ENCODE peak calls at places on chromosomes 13 and 19, in nine cellular contexts. H, O, L, V, D, Z, I, S and B are unnamed samples.
A peak's percentile ranks its signal among the peaks of the same experiment; 100 is the strongest.

GRCh38 chr13:47133024-47133445 is 236.2 kb upstream of the HTR2A start:
- DNase-seq in Z (no peak), V (no peak), H (no peak), L (peak; percentile 21), D (no peak), I (no peak), S (no peak), O (no peak), B (peak; percentile 27)

GRCh38 chr13:109722068-109722467 is 64.3 kb downstream of the IRS2 start:
- DNase-seq in I (no peak), S (no peak), Z (no peak), O (no peak), L (no peak), D (no peak), V (no peak), H (no peak), B (no peak)

GRCh38 chr19:1774999-1775772 is 21.9 kb downstream of the ONECUT3 start:
- DNase-seq in L (peak; percentile 22), Z (peak; percentile 40), O (no peak), S (no peak), V (no peak), H (peak; percentile 54), I (no peak), D (no peak), B (peak; percentile 22)

GRCh38 chr19:47172666-47173455 is 42.2 kb downstream of the SAE1 start:
- DNase-seq in L (no peak), V (no peak), I (no peak), Z (no peak), H (no peak), S (no peak), O (no peak), D (no peak), B (no peak)

GRCh38 chr19:29878973-29879654 is 62.9 kb upstream of the URI1 start:
- DNase-seq in O (peak; percentile 66), D (no peak), I (no peak), L (peak; percentile 65), H (peak; percentile 23), V (no peak), S (peak; percentile 51), Z (no peak), B (peak; percentile 20)

GRCh38 chr13:37884026-37884425 is 14.5 kb upstream of the TRPC4 start:
- DNase-seq in S (no peak), H (no peak), L (no peak), V (no peak), I (no peak), D (no peak), Z (no peak), O (no peak), B (no peak)

GRCh38 chr19:33186431-33186830 is 7.7 kb upstream of the LRP3 start:
- DNase-seq in S (peak; percentile 6), V (no peak), O (peak; percentile 14), L (no peak), H (no peak), Z (no peak), D (no peak), I (no peak), B (no peak)

GRCh38 chr19:952680-953500 is 27.1 kb downstream of the ARID3A start:
- DNase-seq in Z (peak; percentile 59), S (no peak), H (peak; percentile 28), O (no peak), L (no peak), D (peak; percentile 47), I (no peak), V (no peak), B (peak; percentile 43)

GRCh38 chr19:31947436-31947835 is 398.0 kb upstream of the ZNF507 start:
- DNase-seq in S (no peak), H (no peak), Z (no peak), L (no peak), V (no peak), I (no peak), D (no peak), O (no peak), B (no peak)

GRCh38 chr19:47351545-47351944 is 2.4 kb downstream of the DHX34 start:
- DNase-seq in D (no peak), O (no peak), Z (peak; percentile 24), I (no peak), S (no peak), H (peak; percentile 46), V (no peak), L (peak; percentile 53), B (peak; percentile 82)

DNA sequence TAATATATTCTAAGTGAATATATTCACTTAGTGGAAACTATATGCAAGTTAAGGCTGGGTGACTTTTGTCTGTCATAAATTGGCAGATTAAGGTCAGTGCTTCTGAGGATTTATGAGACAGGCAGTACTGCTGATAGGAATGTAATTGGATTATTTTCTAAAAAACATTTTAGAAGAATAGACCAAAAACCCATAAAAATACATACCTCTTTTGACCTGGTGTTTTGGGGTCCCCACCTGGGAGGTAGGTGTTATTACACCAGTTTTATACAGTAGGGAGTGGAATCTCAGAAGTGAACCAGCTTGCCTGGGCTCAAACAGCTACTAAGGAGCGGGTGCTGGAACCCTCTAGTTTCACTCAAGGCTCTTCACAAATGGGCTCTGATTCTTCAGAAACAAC is 25.3 kb downstream of the COG3 start:
- DNase-seq in L (no peak), Z (no peak), O (no peak), I (no peak), S (no peak), D (no peak), V (no peak), H (no peak), B (no peak)
- TF ChIP-seq CTCF in L (no peak), Z (no peak), O (peak; percentile 20), I (no peak), S (peak; percentile 29), D (peak; percentile 42), V (no peak), H (no peak), B (peak; percentile 16)

GRCh38 chr13:33208290-33208990 is 77.1 kb downstream of the STARD13 start:
- DNase-seq in L (peak; percentile 48), I (no peak), O (no peak), D (no peak), S (no peak), Z (no peak), V (no peak), H (no peak), B (no peak)
- H3K4me3 ChIP-seq in L (no peak overlapping the region), I (no peak overlapping the region), O (no peak overlapping the region), D (no peak overlapping the region), S (no peak overlapping the region), Z (no peak overlapping the region), V (no peak overlapping the region), H (no peak overlapping the region), B (no peak overlapping the region)

DNA sequence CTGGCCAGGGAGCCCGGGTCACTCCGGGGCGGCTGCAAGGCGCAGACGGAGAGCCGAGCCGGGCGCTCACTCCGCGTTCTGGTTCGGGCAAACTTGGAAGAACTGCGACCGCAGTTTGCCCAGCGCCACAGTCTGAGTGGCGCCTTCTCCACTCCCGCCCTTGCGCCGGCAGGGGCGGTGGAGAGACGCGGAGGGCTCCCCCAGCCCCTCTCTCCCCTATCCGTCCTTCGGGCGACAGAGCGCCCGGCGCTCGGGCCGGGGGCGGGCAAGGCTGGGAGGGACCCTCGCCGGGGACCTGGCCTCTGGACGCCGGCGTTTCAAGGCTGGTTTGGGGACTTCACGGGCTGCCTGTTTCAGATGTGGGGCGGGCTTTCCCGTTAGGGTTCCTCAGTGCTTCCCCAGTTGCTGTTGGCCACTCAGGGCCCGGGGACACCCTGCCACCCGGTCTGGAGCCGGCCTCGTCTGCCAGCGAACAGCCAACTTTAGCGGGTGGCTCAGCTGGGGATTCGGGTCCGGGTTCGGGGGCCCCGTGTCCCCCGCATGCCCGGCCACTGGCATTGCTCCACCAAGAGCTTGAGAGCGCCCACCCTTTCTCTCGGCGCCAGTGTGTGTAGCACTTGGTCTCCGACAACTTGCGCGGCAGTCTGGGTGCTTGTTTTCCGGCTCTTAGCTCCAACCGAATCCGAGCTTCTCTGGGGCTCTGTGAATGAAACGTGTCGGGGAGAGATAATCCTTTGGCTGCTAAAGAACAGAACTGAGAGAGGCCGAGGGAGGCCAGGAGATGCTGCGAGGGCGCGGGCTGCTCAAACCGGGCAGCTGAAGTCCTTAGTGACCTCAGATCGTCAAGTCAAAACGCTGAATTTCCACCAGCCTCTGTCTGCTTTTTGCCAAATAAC is 1.5 kb downstream of the GPC6 start:
- DNase-seq in Z (peak; percentile 91), O (peak; percentile 66), S (peak; percentile 25), H (peak; percentile 93), D (no peak), L (peak; percentile 85), I (peak; percentile 86), V (peak; percentile 79), B (peak; percentile 93)
- TF ChIP-seq CTCF in Z (peak; percentile 58), O (peak; percentile 15), S (no peak), H (peak; percentile 42), D (peak; percentile 13), L (peak; percentile 47), I (no peak), V (peak; percentile 40), B (peak; percentile 68)

GRCh38 chr13:39257642-39258041 is 219.4 kb downstream of the NHLRC3 start:
- DNase-seq in L (no peak), I (no peak), Z (no peak), V (no peak), O (no peak), S (no peak), H (no peak), D (no peak), B (no peak)

GRCh38 chr13:39263531-39263930 is 225.3 kb downstream of the NHLRC3 start:
- DNase-seq in L (no peak), I (no peak), S (no peak), D (no peak), V (no peak), Z (no peak), O (no peak), H (no peak), B (no peak)

GRCh38 chr13:39254606-39255005 is 216.3 kb downstream of the NHLRC3 start:
- DNase-seq in Z (no peak), I (no peak), L (no peak), S (no peak), O (no peak), D (no peak), V (no peak), H (no peak), B (no peak)

GRCh38 chr13:39263033-39263432 is 224.8 kb downstream of the NHLRC3 start:
- DNase-seq in D (peak; percentile 36), V (no peak), S (peak; percentile 47), H (peak; percentile 51), I (no peak), O (no peak), L (peak; percentile 56), Z (peak; percentile 27), B (peak; percentile 61)

GRCh38 chr13:39259371-39259770 is 221.1 kb downstream of the NHLRC3 start:
- DNase-seq in S (no peak), I (no peak), V (no peak), O (no peak), D (no peak), H (no peak), Z (no peak), L (no peak), B (no peak)
- H3K4me3 ChIP-seq in S (no peak overlapping the region), I (no peak overlapping the region), V (no peak overlapping the region), O (no peak overlapping the region), D (no peak overlapping the region), H (no peak overlapping the region), Z (no peak overlapping the region), L (no peak overlapping the region), B (no peak overlapping the region)

GRCh38 chr13:40749327-40749726 is 21.7 kb downstream of the MRPS31 start:
- DNase-seq in H (peak; percentile 1), Z (no peak), L (no peak), V (no peak), D (no peak), I (no peak), O (no peak), S (no peak), B (peak; percentile 6)
- TF ChIP-seq CTCF in H (no peak), Z (peak; percentile 18), L (peak; percentile 25), V (no peak), D (no peak), I (no peak), O (no peak), S (no peak), B (peak; percentile 38)

GRCh38 chr19:45322311-45322710 is 364 bp downstream of the CKM start:
- DNase-seq in D (no peak), V (no peak), S (no peak), I (no peak), O (no peak), L (no peak), H (no peak), Z (no peak), B (no peak)
- H3K4me3 ChIP-seq in D (no peak overlapping the region), V (no peak overlapping the region), S (no peak overlapping the region), I (no peak overlapping the region), O (peak overlapping the region; percentile 66), L (no peak overlapping the region), H (no peak overlapping the region), Z (no peak overlapping the region), B (no peak overlapping the region)